ENCODE peak calls at places on chromosomes 2 and 18, in four cellular contexts. E is bronchial epithelial cell, Q is breast epithelium, H is ovary. T is an unnamed sample.

GRCh38 chr2:235021752-235022151 is 69.9 kb downstream of the SH3BP4 start:
- DNase-seq in H (no peak), E (peak; percentile 95), Q (no peak), T (peak; percentile 90)

GRCh38 chr2:159035790-159036411 is 67.5 kb downstream of the TANC1 start:
- DNase-seq in Q (no peak), E (peak; percentile 84), H (no peak), T (peak; percentile 90)

GRCh38 chr2:239887604-239888003 is 137.5 kb downstream of the NDUFA10 start:
- DNase-seq in H (no peak), E (peak; percentile 48), Q (no peak), T (peak; percentile 24)

GRCh38 chr2:122061206-122061605 is 305.8 kb downstream of the TSN start:
- DNase-seq in H (no peak), Q (no peak), E (no peak), T (no peak)

GRCh38 chr2:74835831-74836674 is 2.1 kb downstream of the HK2 start:
- DNase-seq in Q (no peak), E (peak; percentile 66), H (no peak), T (peak; percentile 69)

GRCh38 chr2:130328710-130329109 is 14.0 kb upstream of the IMP4 start:
- DNase-seq in Q (no peak), H (no peak), E (peak; percentile 97), T (peak; percentile 97)

GRCh38 chr2:223941579-223942277 is 3.4 kb downstream of the WDFY1 start:
- DNase-seq in H (no peak), E (peak; percentile 70), Q (no peak), T (peak; percentile 71)

GRCh38 chr2:108224022-108224421 is 15.7 kb upstream of the SULT1C3 start:
- DNase-seq in H (no peak), Q (no peak), E (peak; percentile 13), T (peak; percentile 8)

GRCh38 chr2:31729442-31730092 is 148.8 kb upstream of the SRD5A2 start:
- DNase-seq in E (peak; percentile 70), H (no peak), Q (no peak), T (peak; percentile 66)

GRCh38 chr2:71889991-71890684 is 257.5 kb downstream of the CYP26B1 start:
- DNase-seq in E (peak; percentile 67), Q (no peak), H (no peak), T (peak; percentile 75)

GRCh38 chr2:158970522-158970855 is 2.0 kb downstream of the TANC1 start:
- DNase-seq in E (no peak), Q (no peak), H (no peak), T (peak; percentile 18)

GRCh38 chr18:5546660-5547059 is 2.9 kb upstream of the EPB41L3 start:
- DNase-seq in Q (no peak), H (no peak), E (peak; percentile 3), T (peak; percentile 18)
- TF ChIP-seq CTCF in Q (no peak), H (no peak), E (no peak), T (peak; percentile 45)

GRCh38 chr2:12032975-12033374 is 286.5 kb downstream of the LPIN1 start:
- DNase-seq in E (peak; percentile 20), H (no peak), Q (no peak), T (no peak)
- H3K4me3 ChIP-seq in E (no peak overlapping the region), H (no peak overlapping the region), Q (no peak overlapping the region), T (no peak overlapping the region)

GRCh38 chr2:174350593-174351181 is 15.9 kb downstream of the SP9 start:
- DNase-seq in H (no peak), Q (no peak), E (no peak), T (no peak)

GRCh38 chr2:174353004-174353403 is 18.2 kb downstream of the SP9 start:
- DNase-seq in E (no peak), H (no peak), Q (no peak), T (no peak)

GRCh38 chr2:174344716-174345472 is 10.1 kb downstream of the SP9 start:
- DNase-seq in H (no peak), E (peak; percentile 83), Q (no peak), T (peak; percentile 76)

GRCh38 chr2:174350018-174350417 is 15.3 kb downstream of the SP9 start:
- DNase-seq in E (no peak), Q (no peak), H (no peak), T (no peak)
- TF ChIP-seq CTCF in E (peak; percentile 23), Q (no peak), H (no peak), T (peak; percentile 35)

DNA sequence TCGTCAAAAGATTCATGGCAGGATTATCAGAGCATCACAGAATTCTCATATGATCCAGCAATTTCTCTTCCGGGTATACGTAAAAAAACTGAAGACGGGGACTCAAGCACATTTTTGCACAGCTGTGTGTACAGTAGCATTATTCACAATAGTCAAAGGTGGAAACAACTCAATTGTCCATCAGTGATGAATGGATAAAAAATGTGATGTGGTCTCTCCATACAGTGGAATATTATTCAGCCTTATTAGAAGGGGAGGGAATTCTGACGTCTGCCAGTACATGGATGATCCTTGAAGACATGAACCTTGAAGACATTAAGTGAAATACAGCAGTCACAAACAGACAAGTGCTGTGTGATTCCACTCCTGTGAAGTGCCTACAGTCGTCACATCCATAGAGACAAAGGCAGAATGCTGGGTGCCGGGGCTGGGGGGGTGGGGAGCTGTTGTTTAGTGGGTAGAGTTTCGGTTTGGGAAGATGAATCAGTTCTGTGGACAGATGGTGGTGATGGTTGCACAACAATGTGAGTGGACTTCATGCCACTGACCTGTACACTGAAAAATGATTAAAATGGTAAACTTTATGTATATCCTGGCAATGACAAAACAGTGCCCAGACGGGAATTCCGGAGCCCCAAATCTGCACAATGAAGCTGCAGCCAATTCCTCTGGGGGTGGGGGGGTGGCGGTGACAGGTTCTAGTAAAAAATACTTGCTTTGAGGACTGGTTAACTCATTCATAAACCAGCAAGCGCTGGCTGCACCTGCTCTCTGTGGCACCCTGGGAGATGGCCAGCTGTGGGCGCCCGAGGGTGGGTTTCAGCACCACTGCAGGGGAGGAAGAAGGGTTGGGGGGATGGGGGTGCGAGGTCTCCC is 82.0 kb upstream of the HPCAL1 start:
- DNase-seq in H (no peak), E (peak; percentile 39), Q (no peak), T (peak; percentile 31)
- H3K4me3 ChIP-seq in H (no peak overlapping the region), E (no peak overlapping the region), Q (no peak overlapping the region), T (no peak overlapping the region)

T was measured in epithelial cell of esophagus.